ENCODE peak calls at places on chromosome 11, in ten cellular contexts. A is GM10248, X is sigmoid colon, M is heart right ventricle, F is pancreas, O is tibial artery, W is nephron progenitor cell, R is cardiac fibroblast, Q is transverse colon, G is A549. C is an unnamed sample.

GRCh38 chr11:118911113-118911879 is 14.4 kb downstream of the BCL9L start:
- DNase-seq in A (no peak), X (peak), M (no peak), F (peak), O (no peak), W (no peak), R (peak), Q (peak), G (no peak), C (no peak)

GRCh38 chr11:9052316-9052715 is 39.1 kb downstream of the SCUBE2 start:
- DNase-seq in A (no peak), X (no peak), M (no peak), F (no peak), O (no peak), W (no peak), R (no peak), Q (no peak), G (no peak), C (no peak)

GRCh38 chr11:31449040-31449439 is 60.4 kb downstream of the IMMP1L start:
- DNase-seq in A (no peak), X (no peak), M (no peak), F (no peak), O (no peak), W (no peak), R (no peak), Q (no peak), G (no peak), C (no peak)

GRCh38 chr11:116061322-116061721 is 557.1 kb upstream of the CADM1 start:
- DNase-seq in A (no peak), X (no peak), M (no peak), F (no peak), O (no peak), W (no peak), R (no peak), Q (no peak), G (no peak), C (no peak)

GRCh38 chr11:125372911-125373310 is 123.2 kb downstream of the FEZ1 start:
- DNase-seq in A (no peak), X (no peak), M (no peak), F (no peak), O (no peak), W (no peak), R (no peak), Q (no peak), G (no peak), C (no peak)

GRCh38 chr11:68325894-68326220 is 13.5 kb downstream of the LRP5 start:
- DNase-seq in A (no peak), X (no peak), M (no peak), F (no peak), O (no peak), W (no peak), R (no peak), Q (no peak), G (no peak), C (no peak)

GRCh38 chr11:46513934-46514342 is 79.9 kb downstream of the AMBRA1 start:
- DNase-seq in A (no peak), X (peak), M (peak), F (no peak), O (peak), W (no peak), R (peak), Q (peak), G (no peak), C (no peak)

GRCh38 chr11:107385361-107385982 is 72.2 kb downstream of the CWF19L2 start:
- DNase-seq in A (no peak), X (no peak), M (no peak), F (no peak), O (no peak), W (no peak), R (peak), Q (no peak), G (no peak), C (no peak)

GRCh38 chr11:95767498-95767897 is 22.1 kb downstream of the FAM76B start:
- DNase-seq in A (no peak), X (no peak), M (no peak), F (no peak), O (no peak), W (no peak), R (peak), Q (no peak), G (no peak), C (no peak)

GRCh38 chr11:120017582-120017981 is 120.3 kb downstream of the TRIM29 start:
- DNase-seq in A (no peak), X (no peak), M (no peak), F (no peak), O (no peak), W (no peak), R (no peak), Q (no peak), G (no peak), C (no peak)

GRCh38 chr11:117884994-117885393 is 8.5 kb upstream of the FXYD6 start:
- DNase-seq in A (no peak), X (peak), M (no peak), F (no peak), O (no peak), W (no peak), R (peak), Q (no peak), G (no peak), C (no peak)

GRCh38 chr11:122253541-122254317 is 137.7 kb upstream of the BLID start:
- DNase-seq in A (no peak), X (no peak), M (no peak), F (peak), O (no peak), W (no peak), R (peak), Q (no peak), G (no peak), C (no peak)

GRCh38 chr11:27926981-27927481 is 180.9 kb downstream of the KIF18A start:
- DNase-seq in A (no peak), X (no peak), M (no peak), F (no peak), O (no peak), W (no peak), R (peak), Q (no peak), G (no peak), C (no peak)

GRCh38 chr11:19789840-19790710 is 77.4 kb downstream of the NAV2 start:
- DNase-seq in A (no peak), X (no peak), M (no peak), F (peak), O (no peak), W (no peak), R (no peak), Q (peak), G (no peak), C (no peak)

GRCh38 chr11:8652140-8652539 is 30.3 kb downstream of the TRIM66 start:
- DNase-seq in A (no peak), X (no peak), M (no peak), F (no peak), O (no peak), W (no peak), R (peak), Q (no peak), G (no peak), C (no peak)

GRCh38 chr11:79049627-79050238 is 391.1 kb downstream of the TENM4 start:
- DNase-seq in A (no peak), X (no peak), M (no peak), F (no peak), O (no peak), W (no peak), R (no peak), Q (no peak), G (no peak), C (no peak)

GRCh38 chr11:3861698-3862097 is 6.2 kb downstream of the STIM1 start:
- DNase-seq in A (no peak), X (no peak), M (no peak), F (no peak), O (no peak), W (no peak), R (peak), Q (no peak), G (no peak), C (no peak)

GRCh38 chr11:86292912-86293606 is 9.0 kb upstream of the HIKESHI start:
- DNase-seq in A (peak), X (no peak), M (no peak), F (no peak), O (no peak), W (no peak), R (no peak), Q (no peak), G (no peak), C (no peak)

GRCh38 chr11:109308551-109308950 is 113.4 kb upstream of the C11orf87 start:
- DNase-seq in A (no peak), X (no peak), M (no peak), F (no peak), O (no peak), W (no peak), R (no peak), Q (no peak), G (no peak), C (no peak)

GRCh38 chr11:73171762-73172161 is 29.6 kb upstream of the FCHSD2 start:
- DNase-seq in A (no peak), X (peak), M (no peak), F (no peak), O (no peak), W (no peak), R (no peak), Q (no peak), G (no peak), C (no peak)

GRCh38 chr11:73175551-73176144 is 33.5 kb upstream of the FCHSD2 start:
- DNase-seq in A (no peak), X (peak), M (peak), F (peak), O (no peak), W (no peak), R (no peak), Q (no peak), G (no peak), C (no peak)

GRCh38 chr11:73173755-73174494 is 31.8 kb upstream of the FCHSD2 start:
- DNase-seq in A (no peak), X (peak), M (peak), F (no peak), O (peak), W (no peak), R (no peak), Q (peak), G (no peak), C (no peak)

GRCh38 chr11:73174495-73174791 is 32.3 kb upstream of the FCHSD2 start:
- DNase-seq in A (no peak), X (peak), M (no peak), F (no peak), O (no peak), W (no peak), R (no peak), Q (no peak), G (no peak), C (no peak)

GRCh38 chr11:73172992-73173656 is 31.0 kb upstream of the FCHSD2 start:
- DNase-seq in A (no peak), X (peak), M (no peak), F (no peak), O (no peak), W (no peak), R (no peak), Q (no peak), G (no peak), C (no peak)
- TF ChIP-seq CTCF in A (no peak), X (no peak), M (no peak), F (no peak), O (no peak), W (no peak), R (no peak), Q (no peak), G (no peak), C (no peak)

DNA sequence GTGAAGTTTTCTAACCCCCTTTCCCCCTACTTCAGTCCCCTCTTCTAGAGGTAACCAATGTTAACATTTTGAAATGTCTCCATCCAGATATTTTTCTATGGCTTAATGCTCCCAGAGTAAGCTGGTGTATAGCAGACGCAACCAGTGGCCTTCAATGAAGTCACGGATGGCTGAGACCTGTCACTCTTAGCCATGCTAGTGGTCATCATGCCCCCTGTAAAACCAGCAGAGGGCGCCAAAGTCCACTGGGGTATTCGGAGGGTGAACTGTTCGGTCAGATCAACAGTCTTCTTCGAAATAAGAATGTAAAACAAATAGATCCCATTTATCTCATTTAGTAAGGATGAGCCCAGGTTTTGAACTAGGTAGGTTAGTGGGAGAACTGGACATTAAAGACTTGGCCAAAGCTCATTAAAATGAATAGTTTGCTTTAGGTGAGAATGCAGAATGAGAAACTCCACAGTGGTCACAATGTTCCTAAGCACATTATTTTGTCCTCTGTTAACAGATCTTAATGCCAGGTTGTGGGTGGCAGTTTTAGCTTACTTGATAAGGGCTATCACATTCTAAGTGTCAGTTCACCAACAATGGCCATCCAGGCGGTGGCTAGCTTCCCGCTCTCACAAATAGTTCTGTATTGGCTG is 8.6 kb upstream of the MMP8 start:
- DNase-seq in A (peak), X (no peak), M (no peak), F (peak), O (peak), W (peak), R (peak), Q (peak), G (peak), C (no peak)
- TF ChIP-seq CTCF in A (peak), X (no peak), M (peak), F (peak), O (no peak), W (peak), R (peak), Q (peak), G (peak), C (no peak)

GRCh38 chr11:44456544-44457270 is 108.8 kb upstream of the CD82 start:
- DNase-seq in A (no peak), X (no peak), M (no peak), F (no peak), O (no peak), W (no peak), R (no peak), Q (no peak), G (peak), C (no peak)
- TF ChIP-seq CTCF in A (no peak), X (no peak), M (no peak), F (no peak), O (no peak), W (no peak), R (no peak), Q (no peak), G (peak), C (no peak)

GRCh38 chr11:34654491-34655334 is 33.8 kb downstream of the EHF start:
- DNase-seq in A (no peak), X (no peak), M (no peak), F (peak), O (peak), W (no peak), R (peak), Q (no peak), G (peak), C (no peak)
- TF ChIP-seq CTCF in A (no peak), X (no peak), M (no peak), F (no peak), O (no peak), W (no peak), R (no peak), Q (no peak), G (no peak), C (no peak)

DNA sequence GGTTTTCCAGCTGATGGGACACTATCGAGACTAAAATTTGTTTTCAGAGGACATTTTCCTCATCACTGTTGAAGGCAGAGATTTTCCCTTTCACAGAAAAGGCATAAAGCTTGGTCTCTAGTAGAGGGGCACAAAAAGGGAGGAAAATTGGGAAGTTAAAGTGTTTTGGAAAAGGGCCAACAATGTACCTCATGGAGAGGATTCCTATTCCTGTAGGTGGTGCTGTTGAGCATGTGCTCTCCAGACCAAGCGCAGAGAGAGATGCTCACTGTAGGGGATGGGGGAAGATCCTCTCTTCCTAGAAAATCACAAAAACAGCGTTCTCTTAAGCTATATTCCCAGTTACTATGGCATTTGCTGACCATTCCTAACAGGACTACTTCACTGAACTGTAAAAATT is 44.9 kb downstream of the OR4C46 start:
- DNase-seq in A (no peak), X (no peak), M (no peak), F (no peak), O (no peak), W (no peak), R (peak), Q (no peak), G (no peak), C (no peak)
- TF ChIP-seq CTCF in A (no peak), X (no peak), M (no peak), F (no peak), O (no peak), W (no peak), R (no peak), Q (no peak), G (no peak), C (no peak)

GRCh38 chr11:66336234-66337102 is at the start of gene RIN1:
- DNase-seq in A (peak), X (peak), M (peak), F (no peak), O (peak), W (peak), R (peak), Q (peak), G (peak), C (peak)
- TF ChIP-seq CTCF in A (peak), X (no peak), M (peak), F (no peak), O (peak), W (peak), R (no peak), Q (no peak), G (peak), C (peak)

GRCh38 chr11:77198440-77198849 is 70.4 kb downstream of the MYO7A start:
- DNase-seq in A (no peak), X (peak), M (no peak), F (peak), O (peak), W (peak), R (peak), Q (no peak), G (peak), C (no peak)
- TF ChIP-seq CTCF in A (peak), X (no peak), M (no peak), F (no peak), O (no peak), W (peak), R (peak), Q (no peak), G (peak), C (no peak)

GRCh38 chr11:34215806-34216453 is 110.5 kb downstream of the NAT10 start:
- DNase-seq in A (no peak), X (no peak), M (no peak), F (no peak), O (no peak), W (no peak), R (peak), Q (no peak), G (no peak), C (no peak)
- TF ChIP-seq CTCF in A (no peak), X (no peak), M (no peak), F (no peak), O (no peak), W (no peak), R (no peak), Q (no peak), G (no peak), C (no peak)